ENCODE peak calls at places on chromosomes 4 and X, in four cellular contexts. One of them, this sample, is unnamed.
A peak's percentile ranks its signal among the peaks of the same experiment; 100 is the strongest.

GRCh38 chr4:134463771-134464170 is 262.2 kb upstream of the PABPC4L start:
- DNase-seq in H1: no peak
- DNase-seq in IMR-90: no peak
- DNase-seq in H9: no peak
- DNase-seq in this sample: no peak

GRCh38 chr4:168631241-168632151 is 134.6 kb downstream of the PALLD start:
- DNase-seq in H1: peak; percentile 36
- DNase-seq in H9: peak; percentile 73
- DNase-seq in IMR-90: peak; percentile 55
- DNase-seq in this sample: peak; percentile 88

GRCh38 chr4:4914059-4914820 is 54.8 kb downstream of the MSX1 start:
- DNase-seq in H9: no peak
- DNase-seq in H1: no peak
- DNase-seq in IMR-90: peak; percentile 53
- DNase-seq in this sample: no peak

GRCh38 chr4:110751991-110752390 is 129.1 kb upstream of the PITX2 start:
- DNase-seq in H9: no peak
- DNase-seq in IMR-90: no peak
- DNase-seq in H1: no peak
- DNase-seq in this sample: no peak

GRCh38 chrX:120145295-120145925 is 13.0 kb upstream of the RHOXF2 start:
- DNase-seq in IMR-90: no peak
- DNase-seq in H1: no peak
- DNase-seq in H9: no peak
- DNase-seq in this sample: no peak

GRCh38 chrX:140933056-140933455 is 69.3 kb upstream of the SPANXB1 start:
- DNase-seq in H9: no peak
- DNase-seq in H1: no peak
- DNase-seq in IMR-90: no peak
- DNase-seq in this sample: no peak

GRCh38 chrX:102835504-102836146 is 101.4 kb upstream of the RAB40AL start:
- DNase-seq in IMR-90: peak; percentile 33
- DNase-seq in H9: peak; percentile 37
- DNase-seq in H1: no peak
- DNase-seq in this sample: peak; percentile 46

GRCh38 chr4:90575371-90575770 is 448.2 kb downstream of the CCSER1 start:
- DNase-seq in H1: no peak
- DNase-seq in IMR-90: no peak
- DNase-seq in H9: no peak
- DNase-seq in this sample: no peak

GRCh38 chrX:47649781-47650163 is 591 bp downstream of the ELK1 start:
- DNase-seq in IMR-90: no peak
- DNase-seq in H1: no peak
- DNase-seq in H9: no peak
- DNase-seq in this sample: no peak

GRCh38 chr4:32061916-32062315 is 1341.7 kb downstream of the PCDH7 start:
- DNase-seq in H9: no peak
- DNase-seq in H1: no peak
- DNase-seq in IMR-90: no peak
- DNase-seq in this sample: no peak

GRCh38 chr4:138275946-138276621 is 33.9 kb upstream of the SLC7A11 start:
- DNase-seq in H1: no peak
- DNase-seq in IMR-90: peak; percentile 91
- DNase-seq in H9: no peak
- DNase-seq in this sample: peak; percentile 67

GRCh38 chr4:103567591-103567990 is 152.2 kb downstream of the TACR3 start:
- DNase-seq in IMR-90: no peak
- DNase-seq in H1: no peak
- DNase-seq in H9: no peak
- DNase-seq in this sample: peak; percentile 86

GRCh38 chrX:107730298-107730655 is 45.3 kb downstream of the TSC22D3 start:
- DNase-seq in IMR-90: no peak
- DNase-seq in H1: no peak
- DNase-seq in H9: no peak
- DNase-seq in this sample: no peak

GRCh38 chr4:73815145-73815544 is 21.3 kb upstream of the CXCL6 start:
- DNase-seq in IMR-90: peak; percentile 43
- DNase-seq in H9: no peak
- DNase-seq in H1: no peak
- DNase-seq in this sample: no peak

GRCh38 chrX:41705680-41706374 is 17.1 kb downstream of the GPR34 start:
- DNase-seq in H9: no peak
- DNase-seq in H1: no peak
- DNase-seq in IMR-90: no peak
- DNase-seq in this sample: no peak

GRCh38 chrX:84160736-84161135 is 27.3 kb downstream of the RPS6KA6 start:
- DNase-seq in H9: no peak
- DNase-seq in H1: no peak
- DNase-seq in IMR-90: no peak
- DNase-seq in this sample: no peak

GRCh38 chrX:84161641-84162040 is 26.4 kb downstream of the RPS6KA6 start:
- DNase-seq in H1: no peak
- DNase-seq in IMR-90: no peak
- DNase-seq in H9: no peak
- DNase-seq in this sample: no peak

GRCh38 chrX:84156831-84157230 is 31.2 kb downstream of the RPS6KA6 start:
- DNase-seq in H9: no peak
- DNase-seq in H1: no peak
- DNase-seq in IMR-90: no peak
- DNase-seq in this sample: no peak

GRCh38 chrX:84153538-84153937 is 34.5 kb downstream of the RPS6KA6 start:
- DNase-seq in IMR-90: peak; percentile 35
- DNase-seq in H9: no peak
- DNase-seq in H1: no peak
- DNase-seq in this sample: peak; percentile 51

DNA sequence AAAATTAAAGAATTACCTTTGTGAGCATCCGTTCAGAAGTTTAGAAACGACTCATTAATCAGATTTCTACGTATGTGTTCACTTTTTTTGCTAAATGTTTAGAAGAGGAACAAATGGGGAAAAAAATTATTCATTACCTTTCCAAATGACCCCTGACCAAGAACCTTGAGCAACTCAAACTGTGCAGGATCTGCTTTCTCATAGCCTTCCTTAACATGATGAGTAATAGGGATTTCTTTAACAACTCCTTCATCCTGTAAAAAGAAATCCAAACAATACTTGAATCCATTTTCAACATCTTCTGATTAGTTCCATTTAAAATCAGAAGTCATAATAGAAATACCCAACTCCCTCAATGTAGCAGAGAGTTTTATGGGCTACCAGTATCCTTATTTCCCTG is 32.1 kb downstream of the RPS6KA6 start:
- DNase-seq in H1: no peak
- DNase-seq in H9: no peak
- DNase-seq in IMR-90: peak; percentile 35
- DNase-seq in this sample: no peak
- H3K56ac ChIP-seq in H1: no peak overlapping the region
- H3K56ac ChIP-seq in H9: no peak overlapping the region
- H3K56ac ChIP-seq in IMR-90: no peak overlapping the region
- H3K56ac ChIP-seq in this sample: no peak overlapping the region

DNA sequence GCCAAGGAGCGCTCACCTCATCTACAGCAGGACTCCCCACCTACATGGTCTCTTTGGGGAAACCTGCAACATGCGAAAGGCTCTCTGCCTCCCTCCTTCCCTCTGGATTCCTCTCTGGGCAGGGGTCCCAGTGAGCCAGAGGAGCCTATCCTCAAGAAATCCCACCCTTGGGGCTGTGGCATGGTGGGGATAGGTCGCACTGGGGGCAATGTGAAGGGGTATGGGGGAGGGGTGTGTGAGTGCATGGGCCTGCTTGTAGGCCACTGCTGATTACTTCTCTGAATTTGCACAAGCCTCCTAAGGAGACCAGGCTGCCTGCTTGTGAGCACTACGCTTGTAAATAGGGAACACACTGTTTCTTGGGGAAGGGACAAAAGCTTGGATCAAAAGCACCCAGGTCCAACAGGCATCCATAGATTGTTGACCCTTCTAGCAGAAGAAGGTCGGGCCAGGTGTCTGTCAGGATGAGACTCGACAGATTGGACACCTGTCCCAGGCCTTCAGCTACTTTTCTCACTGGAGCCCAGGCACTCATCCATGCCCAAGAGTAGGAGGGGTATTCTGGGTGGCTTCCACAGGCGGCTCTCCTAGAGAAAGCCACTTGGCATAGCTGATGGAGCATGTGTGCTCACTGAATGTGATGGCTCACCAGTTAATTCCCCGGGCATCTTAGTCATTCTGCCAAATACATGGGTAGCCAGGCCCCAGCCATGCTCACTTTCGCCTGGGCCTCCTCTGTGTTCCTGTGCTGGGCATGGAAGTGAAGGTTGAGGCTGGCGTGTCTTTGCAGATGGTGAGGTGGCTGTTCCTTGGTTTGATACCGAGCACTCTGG is 75.0 kb downstream of the NBDY start:
- DNase-seq in IMR-90: no peak
- DNase-seq in H1: no peak
- DNase-seq in H9: no peak
- DNase-seq in this sample: peak; percentile 10
- H3K56ac ChIP-seq in IMR-90: no peak overlapping the region
- H3K56ac ChIP-seq in H1: no peak overlapping the region
- H3K56ac ChIP-seq in H9: no peak overlapping the region
- H3K56ac ChIP-seq in this sample: peak overlapping the region; percentile 34

DNA sequence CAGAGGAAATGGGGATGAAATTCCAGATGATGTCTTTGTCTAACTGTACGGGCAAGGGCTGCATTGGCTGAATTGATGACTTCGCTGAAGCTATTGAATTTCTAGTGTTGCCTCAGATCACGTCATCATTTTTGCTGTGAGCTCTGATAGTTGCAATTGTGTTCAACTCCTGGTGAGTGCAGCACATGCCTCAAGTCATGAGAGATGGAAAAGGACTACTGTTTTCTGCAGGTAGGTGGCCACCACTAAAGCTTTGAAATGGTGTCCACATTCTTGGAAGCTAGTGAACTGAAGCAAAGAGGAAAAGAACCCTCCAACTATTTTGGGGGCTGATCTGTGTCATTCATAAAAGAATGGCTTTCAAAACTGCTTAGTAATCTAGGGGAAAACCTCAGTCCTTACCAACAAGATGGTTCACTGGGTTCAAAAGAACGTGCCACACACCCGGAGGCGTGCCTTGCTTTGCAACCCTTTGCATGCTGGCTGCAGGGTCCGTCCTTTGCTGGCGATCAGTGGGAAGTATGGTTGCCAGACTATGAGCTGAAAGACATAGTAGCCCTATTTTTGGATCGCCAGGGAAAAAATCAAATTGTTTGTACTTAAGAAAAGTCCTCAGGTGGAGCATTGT is 88.1 kb upstream of the STOX2 start:
- DNase-seq in H1: no peak
- DNase-seq in H9: no peak
- DNase-seq in IMR-90: no peak
- DNase-seq in this sample: no peak
- H3K56ac ChIP-seq in H1: no peak overlapping the region
- H3K56ac ChIP-seq in H9: no peak overlapping the region
- H3K56ac ChIP-seq in IMR-90: no peak overlapping the region
- H3K56ac ChIP-seq in this sample: no peak overlapping the region

DNA sequence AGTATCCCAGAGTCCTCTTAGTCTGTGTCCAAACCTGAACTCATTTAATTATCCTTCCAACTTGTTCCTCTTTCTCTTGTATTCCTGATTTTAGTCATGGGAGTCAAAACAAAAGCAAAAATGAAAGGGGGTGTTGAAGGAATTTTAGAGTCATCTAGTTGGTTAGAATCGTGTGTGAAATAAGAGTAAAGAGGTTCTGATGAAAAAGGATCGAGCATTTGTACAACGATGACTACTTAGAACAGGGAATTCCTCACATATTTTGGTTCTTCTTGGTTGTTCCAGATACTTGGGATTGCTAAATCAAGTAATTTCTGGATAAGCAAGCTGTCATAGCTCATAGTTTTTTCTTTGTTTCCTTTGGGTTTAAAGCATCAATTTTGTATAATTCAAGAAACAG is 194.4 kb downstream of the BCOR start:
- DNase-seq in H1: no peak
- DNase-seq in H9: no peak
- DNase-seq in IMR-90: peak; percentile 75
- DNase-seq in this sample: no peak
- H3K56ac ChIP-seq in H1: no peak overlapping the region
- H3K56ac ChIP-seq in H9: no peak overlapping the region
- H3K56ac ChIP-seq in IMR-90: no peak overlapping the region
- H3K56ac ChIP-seq in this sample: no peak overlapping the region

GRCh38 chrX:96688789-96689188 is 4.1 kb downstream of the DIAPH2 start:
- DNase-seq in H1: no peak
- DNase-seq in H9: no peak
- DNase-seq in IMR-90: no peak
- DNase-seq in this sample: peak; percentile 62

GRCh38 chrX:96692911-96693310 is 8.3 kb downstream of the DIAPH2 start:
- DNase-seq in IMR-90: no peak
- DNase-seq in H1: no peak
- DNase-seq in H9: no peak
- DNase-seq in this sample: no peak

GRCh38 chrX:96692454-96692853 is 7.8 kb downstream of the DIAPH2 start:
- DNase-seq in H1: no peak
- DNase-seq in IMR-90: peak; percentile 10
- DNase-seq in H9: no peak
- DNase-seq in this sample: no peak

GRCh38 chrX:96693407-96693806 is 8.8 kb downstream of the DIAPH2 start:
- DNase-seq in IMR-90: no peak
- DNase-seq in H1: no peak
- DNase-seq in H9: no peak
- DNase-seq in this sample: peak; percentile 43

DNA sequence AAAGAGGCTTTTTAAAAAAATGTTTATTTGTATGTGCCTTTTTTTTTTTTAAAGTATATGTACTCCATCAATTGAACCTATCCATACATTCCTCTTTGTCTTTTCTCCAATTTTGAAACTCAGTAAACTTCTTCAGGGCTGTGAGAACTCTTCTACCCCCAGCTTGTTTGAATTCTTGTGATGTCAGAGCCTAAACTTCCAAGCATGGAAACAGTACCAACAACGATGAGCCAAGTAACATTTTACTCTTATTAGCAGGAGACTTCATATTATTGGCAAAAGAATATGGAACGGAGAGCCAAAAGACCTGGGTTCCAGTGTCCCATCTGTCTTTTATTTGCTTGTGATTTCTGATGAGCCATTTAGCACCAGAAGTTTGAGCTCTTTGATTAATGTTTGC is 5.3 kb downstream of the DIAPH2 start:
- DNase-seq in IMR-90: peak; percentile 47
- DNase-seq in H9: no peak
- DNase-seq in H1: no peak
- DNase-seq in this sample: no peak
- H3K56ac ChIP-seq in IMR-90: no peak overlapping the region
- H3K56ac ChIP-seq in H9: no peak overlapping the region
- H3K56ac ChIP-seq in H1: no peak overlapping the region
- H3K56ac ChIP-seq in this sample: no peak overlapping the region

DNA sequence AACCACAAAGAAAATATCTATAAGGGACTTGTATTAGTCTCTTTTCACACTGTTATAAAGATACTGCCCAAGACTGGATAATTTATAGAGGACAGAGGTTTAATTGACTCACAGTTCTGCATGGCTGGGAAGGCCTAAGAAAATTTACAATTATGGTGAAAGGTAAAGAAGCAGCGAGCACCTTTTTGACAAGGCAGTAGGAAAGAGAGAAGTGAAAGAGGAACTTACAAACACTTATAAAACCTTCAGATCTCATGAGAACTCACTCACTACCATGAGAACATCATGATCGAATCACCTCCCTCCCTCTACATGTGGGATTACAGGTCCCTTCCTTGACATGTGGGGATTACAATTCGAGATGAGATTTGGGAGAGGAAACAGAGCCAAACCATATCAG is 856.0 kb downstream of the TRAM1L1 start:
- DNase-seq in H9: no peak
- DNase-seq in IMR-90: no peak
- DNase-seq in H1: no peak
- DNase-seq in this sample: no peak
- H3K56ac ChIP-seq in H9: no peak overlapping the region
- H3K56ac ChIP-seq in IMR-90: no peak overlapping the region
- H3K56ac ChIP-seq in H1: no peak overlapping the region
- H3K56ac ChIP-seq in this sample: no peak overlapping the region

This sample was measured in mesendoderm.